ENCODE peak calls at places on chromosome 16, in four cellular contexts. A is H1, P is K562, U is HepG2. Y is an unnamed sample.

GRCh38 chr16:64312292-64312691 is 809.6 kb downstream of the CDH11 start:
- DNase-seq in A (no peak), P (no peak), U (no peak), Y (no peak)

GRCh38 chr16:89847930-89848297 is 19.6 kb downstream of the SPIRE2 start:
- DNase-seq in A (no peak), P (no peak), U (no peak), Y (no peak)

GRCh38 chr16:53061701-53062159 is 6.9 kb downstream of the CHD9 start:
- DNase-seq in A (no peak), P (no peak), U (peak; percentile 70), Y (no peak)

GRCh38 chr16:11201498-11202259 is 54.3 kb downstream of the SOCS1 start:
- DNase-seq in A (peak; percentile 65), P (peak; percentile 90), U (peak; percentile 67), Y (peak; percentile 86)

GRCh38 chr16:22216191-22216831 is 10.2 kb downstream of the EEF2K start:
- DNase-seq in A (no peak), P (peak; percentile 78), U (no peak), Y (no peak)

GRCh38 chr16:85395207-85395912 is 217.8 kb upstream of the GSE1 start:
- DNase-seq in A (no peak), P (peak; percentile 83), U (peak; percentile 37), Y (peak; percentile 92)

GRCh38 chr16:84314373-84314772 is 19.7 kb downstream of the WFDC1 start:
- DNase-seq in A (no peak), P (no peak), U (no peak), Y (no peak)

GRCh38 chr16:72836181-72836580 is 211.7 kb downstream of the ZFHX3 start:
- DNase-seq in A (no peak), P (no peak), U (no peak), Y (no peak)

GRCh38 chr16:7713244-7713643 is 380.6 kb downstream of the RBFOX1 start:
- DNase-seq in A (no peak), P (no peak), U (no peak), Y (no peak)

GRCh38 chr16:83813818-83814653 is 6.3 kb downstream of the HSBP1 start:
- DNase-seq in A (no peak), P (no peak), U (peak; percentile 73), Y (no peak)

GRCh38 chr16:24819462-24820040 is 26.2 kb upstream of the SLC5A11 start:
- DNase-seq in A (no peak), P (no peak), U (no peak), Y (no peak)

GRCh38 chr16:24257965-24258364 is 1.8 kb downstream of the CACNG3 start:
- DNase-seq in A (no peak), P (no peak), U (no peak), Y (no peak)

GRCh38 chr16:46730126-46730525 is 18.0 kb downstream of the MYLK3 start:
- DNase-seq in A (no peak), P (no peak), U (no peak), Y (no peak)

GRCh38 chr16:75792781-75793180 is 66.5 kb upstream of the CPHXL start:
- DNase-seq in A (no peak), P (no peak), U (no peak), Y (no peak)

GRCh38 chr16:80323808-80324195 is 217.0 kb upstream of the DYNLRB2 start:
- DNase-seq in A (no peak), P (no peak), U (no peak), Y (no peak)

GRCh38 chr16:86680137-86680536 is 101.8 kb downstream of the FOXL1 start:
- DNase-seq in A (no peak), P (no peak), U (no peak), Y (no peak)

GRCh38 chr16:894136-894535 is 76.6 kb downstream of the LMF1 start:
- DNase-seq in A (no peak), P (no peak), U (no peak), Y (no peak)

GRCh38 chr16:82735176-82735575 is 108.4 kb downstream of the CDH13 start:
- DNase-seq in A (no peak), P (no peak), U (no peak), Y (no peak)

DNA sequence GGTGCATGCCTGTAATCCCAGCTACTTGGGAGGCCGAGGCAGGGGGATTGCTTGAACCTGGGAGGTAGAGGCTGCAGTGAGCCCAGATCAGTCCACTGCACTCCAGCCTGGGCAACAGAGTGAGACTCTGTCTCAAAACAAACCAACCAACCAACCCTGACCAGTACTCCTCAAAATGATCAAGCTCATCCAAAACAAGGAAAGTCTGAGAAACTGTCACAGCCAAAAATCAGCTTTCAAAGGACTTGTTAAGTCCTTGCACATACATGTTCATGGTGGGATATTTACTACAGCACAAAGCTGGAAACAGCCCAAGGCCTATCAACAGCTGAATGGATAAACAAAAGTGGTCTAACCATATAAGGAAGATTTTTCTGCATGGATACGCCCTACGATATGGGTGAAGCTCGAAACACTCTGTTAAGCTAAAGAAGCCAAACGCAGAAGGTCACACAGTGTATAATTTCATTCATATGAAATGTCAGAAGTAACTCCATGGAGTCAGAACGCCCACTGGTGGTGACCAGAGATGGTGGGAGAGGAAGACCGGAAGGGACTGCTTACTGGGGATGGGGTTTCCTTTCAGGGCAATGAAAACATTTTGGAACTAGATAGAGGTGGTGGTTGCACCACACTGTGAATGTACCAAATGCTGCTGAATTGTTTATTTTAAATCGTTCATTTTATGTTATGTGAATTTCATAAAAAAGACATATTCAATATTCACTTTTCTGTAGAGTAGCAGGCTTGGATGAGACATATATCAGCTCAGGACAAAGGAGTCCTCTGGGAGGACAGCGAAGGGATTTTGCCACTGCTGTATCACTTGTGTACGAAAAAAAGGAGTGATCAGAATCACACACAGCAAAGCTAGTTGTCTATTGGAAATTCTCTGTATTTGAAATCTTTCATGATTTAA is 17.7 kb downstream of the CCL17 start:
- DNase-seq in A (no peak), P (peak; percentile 76), U (peak; percentile 77), Y (no peak)
- TF ChIP-seq FOSL1 in A (no peak), P (no peak), U (no peak), Y (no peak)

GRCh38 chr16:14668556-14669223 is 25.4 kb downstream of the PLA2G10 start:
- DNase-seq in A (no peak), P (no peak), U (no peak), Y (no peak)
- TF ChIP-seq YY1 in A (no peak), P (no peak), U (no peak), Y (no peak)

DNA sequence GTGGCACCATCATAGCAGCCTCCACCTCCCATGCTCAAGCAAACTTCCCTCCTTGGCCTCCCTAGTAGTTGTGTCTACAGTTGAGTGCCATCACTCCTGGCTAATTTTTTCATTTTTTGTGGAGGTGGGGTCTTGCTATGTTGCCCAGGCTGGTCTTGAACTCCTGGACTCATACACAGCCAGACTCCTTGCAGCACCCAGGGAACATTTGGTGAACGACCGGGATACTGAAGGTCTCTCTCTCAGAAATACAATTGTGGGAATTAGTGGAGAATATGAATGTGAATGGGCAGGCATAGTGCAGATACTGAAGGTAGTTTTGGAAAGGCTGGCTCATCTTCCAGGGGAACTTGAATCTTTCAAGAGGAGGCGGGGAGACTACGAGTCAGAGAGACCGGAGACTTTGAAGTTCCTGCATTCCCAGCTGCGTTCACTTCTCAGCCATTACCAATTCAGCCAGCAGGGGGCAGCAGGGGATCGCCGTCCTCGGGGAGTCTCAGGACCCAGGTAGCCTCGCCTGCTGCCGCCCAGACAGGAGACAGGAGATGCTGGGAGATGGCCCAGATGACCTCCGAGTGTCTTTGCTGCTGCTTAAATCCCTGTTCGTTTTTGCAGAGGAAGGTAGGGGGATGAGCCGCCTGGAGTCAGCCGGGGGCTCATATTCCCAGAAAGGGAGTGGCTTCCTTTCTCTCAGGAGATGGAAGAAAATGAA is 68.6 kb downstream of the HAPSTR1 start:
- DNase-seq in A (peak; percentile 83), P (peak; percentile 72), U (peak; percentile 67), Y (peak; percentile 75)
- TF ChIP-seq FOSL1 in A (no peak), P (no peak), U (no peak), Y (no peak)

DNA sequence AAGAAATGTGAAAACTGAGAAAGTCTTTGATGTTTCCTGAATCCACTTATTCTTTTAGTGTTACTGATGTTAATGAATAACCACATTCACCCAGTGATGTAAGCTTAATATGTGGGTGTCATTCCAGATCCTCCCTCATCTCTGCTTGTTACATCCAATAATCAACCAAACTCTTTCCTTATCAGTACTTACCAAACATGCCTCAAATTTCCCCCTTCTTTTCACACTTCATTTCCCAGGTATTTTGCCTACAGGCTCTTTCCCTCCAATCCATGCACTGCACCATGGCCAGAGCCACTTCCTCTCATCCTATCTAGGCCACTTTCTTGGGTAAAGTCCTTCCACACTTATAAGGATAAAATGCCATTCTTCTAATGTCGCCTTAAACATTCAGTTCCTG is 451.5 kb downstream of the NPIPA7 start:
- DNase-seq in A (no peak), P (no peak), U (no peak), Y (no peak)
- TF ChIP-seq YY1 in A (no peak), P (no peak), U (no peak), Y (no peak)

Y was measured in HCT116.